ENCODE peak calls at places on chromosomes 1 and 21, in five cellular contexts. S, L, B, N and M are unnamed samples.

GRCh38 chr1:17125756-17126237 is 6.5 kb upstream of the PADI2 start:
- DNase-seq in S (no peak), L (peak; percentile 86), B (peak; percentile 89), N (peak; percentile 87), M (peak; percentile 98)

GRCh38 chr1:31064685-31065309 is 720 bp downstream of the PUM1 start:
- DNase-seq in S (no peak), L (peak; percentile 41), B (no peak), N (no peak), M (no peak)

GRCh38 chr1:210262167-210262896 is 29.7 kb downstream of the SERTAD4 start:
- DNase-seq in S (no peak), L (peak; percentile 64), B (no peak), N (no peak), M (no peak)

GRCh38 chr1:209191242-209191626 is 392.3 kb upstream of the CAMK1G start:
- DNase-seq in S (no peak), L (no peak), B (no peak), N (no peak), M (no peak)

GRCh38 chr1:93585059-93585966 is 96.3 kb downstream of the BCAR3 start:
- DNase-seq in S (no peak), L (peak; percentile 67), B (peak; percentile 31), N (peak; percentile 84), M (no peak)

GRCh38 chr1:157047064-157047410 is 1.5 kb upstream of the ARHGEF11 start:
- DNase-seq in S (no peak), L (no peak), B (no peak), N (peak; percentile 6), M (no peak)

GRCh38 chr21:25637846-25638245 is 1.2 kb upstream of the JAM2 start:
- DNase-seq in S (no peak), L (no peak), B (no peak), N (no peak), M (no peak)

GRCh38 chr1:157154291-157154690 is 16.1 kb upstream of the ETV3 start:
- DNase-seq in S (no peak), L (no peak), B (no peak), N (no peak), M (no peak)

GRCh38 chr21:34894401-34894800 is 154.7 kb downstream of the RUNX1 start:
- DNase-seq in S (no peak), L (no peak), B (no peak), N (no peak), M (no peak)

GRCh38 chr1:21020151-21020550 is 156.5 kb downstream of the EIF4G3 start:
- DNase-seq in S (no peak), L (no peak), B (no peak), N (no peak), M (no peak)

GRCh38 chr1:96365596-96365995 is 356.0 kb upstream of the PTBP2 start:
- DNase-seq in S (no peak), L (peak; percentile 31), B (no peak), N (no peak), M (no peak)

GRCh38 chr1:178486100-178487069 is 10.4 kb downstream of the CLEC20A start:
- DNase-seq in S (no peak), L (no peak), B (no peak), N (no peak), M (no peak)

GRCh38 chr1:211332036-211332616 is 5.5 kb downstream of the TRAF5 start:
- DNase-seq in S (no peak), L (no peak), B (no peak), N (no peak), M (no peak)

GRCh38 chr1:190754769-190755168 is 277.1 kb upstream of the BRINP3 start:
- DNase-seq in S (no peak), L (peak; percentile 25), B (no peak), N (peak; percentile 26), M (no peak)
- TF ChIP-seq CTCF in S (peak; percentile 71), L (no peak), B (no peak), N (no peak), M (no peak)

GRCh38 chr1:176466514-176466913 is 3.5 kb downstream of the PAPPA2 start:
- DNase-seq in S (no peak), L (no peak), B (no peak), N (peak; percentile 32), M (no peak)
- TF ChIP-seq CTCF in S (no peak), L (no peak), B (peak; percentile 56), N (no peak), M (peak; percentile 51)

GRCh38 chr21:31604591-31605190 is 54.8 kb upstream of the SOD1 start:
- DNase-seq in S (no peak), L (peak; percentile 75), B (peak; percentile 41), N (peak; percentile 55), M (peak; percentile 81)
- TF ChIP-seq CTCF in S (peak; percentile 96), L (peak; percentile 75), B (peak; percentile 94), N (peak; percentile 69), M (peak; percentile 88)

GRCh38 chr1:213061263-213061662 is 10.2 kb downstream of the RPS6KC1 start:
- DNase-seq in S (no peak), L (no peak), B (no peak), N (no peak), M (no peak)
- TF ChIP-seq CTCF in S (no peak), L (no peak), B (peak; percentile 9), N (no peak), M (no peak)

GRCh38 chr1:153783233-153784190 is 8.3 kb downstream of the SLC27A3 start:
- DNase-seq in S (peak; percentile 96), L (peak; percentile 91), B (peak; percentile 84), N (peak; percentile 92), M (peak; percentile 94)
- TF ChIP-seq CTCF in S (peak; percentile 27), L (no peak), B (no peak), N (no peak), M (no peak)